ENCODE peak calls at places on chromosomes 5 and 9, in four cellular contexts. N is astrocyte, W is neural progenitor cell, U is HepG2. T is an unnamed sample.

GRCh38 chr9:135499326-135500070 is 984 bp upstream of the MRPS2 start:
- DNase-seq in N (peak; percentile 71), W (peak; percentile 95), U (peak; percentile 85), T (peak; percentile 94)

GRCh38 chr5:171703116-171703515 is 82.5 kb upstream of the SMIM23 start:
- DNase-seq in N (no peak), W (no peak), U (no peak), T (no peak)

GRCh38 chr5:127056896-127057295 is 16.4 kb downstream of the C5orf63 start:
- DNase-seq in N (no peak), W (no peak), U (no peak), T (no peak)

GRCh38 chr9:35814106-35814840 is 569 bp downstream of the HINT2 start:
- DNase-seq in N (peak; percentile 20), W (peak; percentile 91), U (peak; percentile 84), T (peak; percentile 86)

GRCh38 chr9:108813951-108814601 is 41.7 kb downstream of the ACTL7B start:
- DNase-seq in N (peak; percentile 26), W (peak; percentile 35), U (peak; percentile 58), T (peak; percentile 77)

GRCh38 chr9:1051286-1052118 is 1.3 kb downstream of the DMRT2 start:
- DNase-seq in N (no peak), W (peak; percentile 67), U (no peak), T (peak; percentile 50)

GRCh38 chr5:66881475-66882161 is 285.4 kb downstream of the MAST4 start:
- DNase-seq in N (peak; percentile 17), W (no peak), U (no peak), T (peak; percentile 15)

GRCh38 chr5:154181156-154181555 is 9.4 kb upstream of the GALNT10 start:
- DNase-seq in N (no peak), W (no peak), U (no peak), T (no peak)

GRCh38 chr9:90142580-90142979 is 500.0 kb downstream of the DIRAS2 start:
- DNase-seq in N (peak; percentile 6), W (peak; percentile 74), U (peak; percentile 35), T (peak; percentile 59)

GRCh38 chr5:158026248-158027031 is 167.5 kb upstream of the CLINT1 start:
- DNase-seq in N (peak; percentile 90), W (no peak), U (no peak), T (peak; percentile 92)

GRCh38 chr9:133990366-133991210 is 1.5 kb downstream of the VAV2 start:
- DNase-seq in N (peak; percentile 78), W (peak; percentile 84), U (peak; percentile 93), T (peak; percentile 91)

GRCh38 chr5:142221091-142221860 is 103.5 kb downstream of the SPRY4 start:
- DNase-seq in N (no peak), W (no peak), U (peak; percentile 89), T (no peak)

GRCh38 chr5:179549973-179550510 is 312 bp upstream of the RUFY1 start:
- DNase-seq in N (peak; percentile 51), W (no peak), U (peak; percentile 44), T (peak; percentile 79)

GRCh38 chr5:143341807-143342570 is 61.5 kb downstream of the NR3C1 start:
- DNase-seq in N (peak; percentile 64), W (no peak), U (no peak), T (peak; percentile 81)

GRCh38 chr5:66814146-66814991 is 218.2 kb downstream of the MAST4 start:
- DNase-seq in N (peak; percentile 20), W (peak; percentile 57), U (peak; percentile 32), T (peak; percentile 66)

GRCh38 chr9:11159318-11159862 is 546.6 kb upstream of the PTPRD start:
- DNase-seq in N (no peak), W (no peak), U (no peak), T (no peak)

GRCh38 chr5:152072076-152072475 is 147.4 kb upstream of the GLRA1 start:
- DNase-seq in N (peak; percentile 24), W (no peak), U (no peak), T (no peak)

GRCh38 chr5:150670275-150670960 is 9.4 kb downstream of the MYOZ3 start:
- DNase-seq in N (no peak), W (peak; percentile 50), U (no peak), T (no peak)

GRCh38 chr5:131005963-131006684 is 158.9 kb downstream of the HINT1 start:
- DNase-seq in N (no peak), W (peak; percentile 33), U (peak; percentile 15), T (no peak)

GRCh38 chr5:44294492-44294891 is 94.7 kb downstream of the FGF10 start:
- DNase-seq in N (no peak), W (no peak), U (no peak), T (peak; percentile 20)

GRCh38 chr5:12902611-12903010 is 998.4 kb upstream of the CTNND2 start:
- DNase-seq in N (no peak), W (no peak), U (no peak), T (no peak)

GRCh38 chr9:132977626-132978450 is 656 bp upstream of the GFI1B start:
- DNase-seq in N (no peak), W (peak; percentile 79), U (peak; percentile 76), T (peak; percentile 68)

DNA sequence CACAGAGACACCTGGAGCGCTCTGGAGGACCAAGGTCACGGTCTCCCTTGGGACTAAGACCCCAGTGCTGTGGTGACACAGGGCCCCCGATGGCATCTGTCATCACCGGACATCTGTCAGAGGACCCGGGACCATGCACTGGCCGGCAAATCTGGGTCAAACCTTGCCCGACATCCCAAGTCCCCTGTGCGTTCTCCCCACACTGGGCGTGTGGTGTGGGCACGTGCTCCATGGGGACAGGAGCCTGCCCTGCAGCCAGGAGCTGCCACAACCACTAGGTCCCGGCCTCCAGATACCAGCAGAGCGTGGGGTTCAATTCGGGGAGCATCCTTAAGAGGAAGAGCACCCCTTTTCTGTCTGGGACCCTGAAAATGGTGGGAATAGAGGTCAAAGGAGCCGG is 3.5 kb downstream of the AGPAT2 start:
- DNase-seq in N (no peak), W (no peak), U (no peak), T (no peak)
- H3K4me1 ChIP-seq in N (peaks cover 7% of the 10 kb centered on the region), W (peaks cover 19% of the 10 kb centered on the region), U (peaks cover 55% of the 10 kb centered on the region), T (peaks cover 5% of the 10 kb centered on the region)

GRCh38 chr5:122144236-122144635 is 14.9 kb downstream of the ZNF474 start:
- DNase-seq in N (no peak), W (no peak), U (no peak), T (peak; percentile 86)

GRCh38 chr5:122140900-122141299 is 11.6 kb downstream of the ZNF474 start:
- DNase-seq in N (no peak), W (no peak), U (no peak), T (no peak)

GRCh38 chr5:122145906-122146305 is 16.6 kb downstream of the ZNF474 start:
- DNase-seq in N (no peak), W (peak; percentile 56), U (no peak), T (no peak)

GRCh38 chr5:122141751-122142150 is 12.4 kb downstream of the ZNF474 start:
- DNase-seq in N (peak; percentile 74), W (no peak), U (no peak), T (peak; percentile 54)

DNA sequence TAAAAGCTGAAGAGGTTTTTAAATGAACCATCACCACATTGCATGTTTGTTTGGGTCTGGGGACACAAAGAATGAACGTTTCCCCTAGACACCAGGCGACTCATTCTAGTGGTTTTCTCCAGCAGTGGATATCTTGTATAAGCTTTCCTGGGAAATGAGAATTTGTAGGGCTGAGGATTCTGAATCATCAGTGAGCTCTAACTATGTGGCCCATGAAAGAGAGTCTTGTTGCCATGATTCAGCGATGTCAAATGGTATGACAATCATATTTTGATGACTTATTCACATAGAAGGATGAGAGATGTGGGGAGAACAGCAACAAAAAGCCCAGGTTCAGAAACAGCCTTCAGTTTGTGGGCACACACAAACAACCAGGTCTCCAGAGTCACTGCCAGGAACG is 13.1 kb downstream of the ZNF474 start:
- DNase-seq in N (peak; percentile 91), W (no peak), U (no peak), T (peak; percentile 93)
- H3K79me2 ChIP-seq in N (no peaks in the 10 kb centered on the region), W (no peaks in the 10 kb centered on the region), U (no peaks in the 10 kb centered on the region), T (no peaks in the 10 kb centered on the region)

GRCh38 chr5:1035421-1036405 is 27.1 kb downstream of the NKD2 start:
- DNase-seq in N (no peak), W (no peak), U (no peak), T (no peak)
- H3K27ac ChIP-seq in N (no peak overlapping the region), W (no peak overlapping the region), U (no peak overlapping the region), T (no peak overlapping the region)

GRCh38 chr9:93089481-93089991 is 6.5 kb upstream of the CARD19 start:
- DNase-seq in N (no peak), W (peak; percentile 1), U (no peak), T (no peak)
- H3K4me1 ChIP-seq in N (peaks cover 6% of the 10 kb centered on the region), W (no peaks in the 10 kb centered on the region), U (peaks cover 57% of the 10 kb centered on the region), T (peaks cover 7% of the 10 kb centered on the region)

DNA sequence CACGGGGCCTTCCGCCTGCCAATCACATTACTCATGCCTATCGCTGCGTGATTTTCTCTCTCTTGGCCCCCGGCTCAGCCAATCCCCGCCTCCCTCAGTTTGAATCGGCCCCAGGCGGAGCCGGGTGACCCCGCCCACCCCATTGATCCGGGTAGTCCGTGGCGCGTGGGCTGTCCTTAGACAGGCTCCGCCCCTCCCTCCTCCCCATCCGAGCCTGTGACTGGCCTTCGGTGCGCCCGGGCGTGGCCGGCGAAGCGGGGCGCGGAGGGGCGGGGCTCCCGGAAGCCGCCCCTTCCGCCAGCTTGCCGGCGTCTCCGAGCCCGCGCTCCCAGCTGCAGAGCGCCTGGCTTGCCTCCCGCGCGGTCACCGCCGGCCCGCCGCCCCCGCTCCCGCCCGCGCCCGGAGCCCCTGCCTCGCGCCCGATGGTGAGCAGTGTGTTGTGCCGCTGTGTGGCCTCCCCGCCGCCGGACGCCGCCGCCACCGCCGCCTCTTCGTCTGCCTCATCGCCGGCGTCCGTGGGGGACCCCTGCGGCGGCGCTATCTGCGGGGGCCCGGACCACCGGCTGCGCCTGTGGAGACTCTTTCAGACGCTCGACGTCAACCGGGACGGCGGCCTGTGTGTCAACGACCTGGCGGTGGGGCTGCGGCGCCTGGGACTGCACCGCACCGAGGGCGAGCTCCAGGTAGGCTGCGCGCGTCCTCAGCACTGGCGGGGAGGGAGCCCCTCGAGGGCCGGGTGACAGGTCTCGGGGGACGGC is at the start of gene SLC25A25:
- DNase-seq in N (peak; percentile 94), W (peak; percentile 100), U (peak; percentile 98), T (peak; percentile 99)
- H3K79me2 ChIP-seq in N (peaks cover 65% of the 10 kb centered on the region), W (peaks cover 56% of the 10 kb centered on the region), U (peaks cover 30% of the 10 kb centered on the region), T (peaks cover 70% of the 10 kb centered on the region)

DNA sequence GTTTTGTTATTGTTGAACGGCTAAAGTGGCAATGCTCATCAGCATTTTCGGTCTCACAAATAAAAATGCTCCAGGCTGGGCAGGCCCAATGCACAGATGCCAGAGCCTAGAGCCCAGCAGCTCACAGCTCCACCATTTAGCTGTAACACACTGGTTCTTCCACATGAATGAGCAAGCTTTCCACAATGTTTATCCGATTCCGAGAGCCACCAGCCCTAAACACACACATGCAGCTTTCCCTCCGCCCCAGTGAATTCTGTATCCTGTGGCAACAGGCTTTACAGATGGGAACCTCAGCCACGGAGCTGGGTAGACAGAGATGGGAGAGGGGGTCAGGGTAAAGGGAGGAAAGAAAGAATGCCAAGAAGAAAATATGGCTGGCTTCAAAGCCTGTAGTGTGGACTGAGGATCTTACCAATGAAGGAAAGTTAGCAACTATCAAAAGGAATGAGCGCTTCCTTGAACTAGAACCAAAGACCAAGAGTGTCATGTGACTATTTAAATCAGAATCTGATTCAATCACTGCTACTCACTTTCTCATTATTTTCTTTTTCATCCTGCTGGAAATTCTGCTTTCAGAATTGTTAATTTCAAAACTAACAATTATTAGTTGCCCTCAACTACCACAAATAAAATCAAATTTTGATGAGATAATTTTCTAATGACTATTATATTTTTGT is 77.1 kb downstream of the MRPS27 start:
- DNase-seq in N (peak; percentile 80), W (peak; percentile 80), U (no peak), T (no peak)
- H3K27ac ChIP-seq in N (peak overlapping the region; percentile 23), W (peak overlapping the region; percentile 20), U (no peak overlapping the region), T (no peak overlapping the region)

DNA sequence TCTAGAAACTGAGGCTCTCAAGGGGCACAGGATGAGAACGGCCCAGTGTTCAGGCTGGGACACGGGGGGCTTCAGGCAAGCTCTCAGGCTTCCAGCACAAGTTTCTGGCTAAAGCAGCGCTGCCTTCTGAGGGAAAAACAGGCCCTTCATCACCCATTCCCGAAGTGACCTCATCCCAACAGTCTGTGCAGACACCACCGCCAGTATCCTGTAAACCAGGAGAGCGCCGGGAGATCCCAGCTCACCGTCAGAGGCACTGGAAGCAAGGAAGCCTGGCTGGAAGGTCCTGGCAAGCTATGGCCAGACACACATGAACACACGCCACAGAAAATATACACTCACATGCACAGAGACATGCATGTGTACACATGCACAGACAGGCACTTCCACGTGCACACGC is 8.8 kb downstream of the SLC12A7 start:
- DNase-seq in N (no peak), W (no peak), U (no peak), T (no peak)
- H3K4me1 ChIP-seq in N (no peaks in the 10 kb centered on the region), W (peaks cover 62% of the 10 kb centered on the region), U (peaks cover 64% of the 10 kb centered on the region), T (no peaks in the 10 kb centered on the region)

T was measured in GM23248.